ENCODE peak calls at places on chromosomes 4 and X, in seven cellular contexts. One of them, this sample, is unnamed.

GRCh38 chrX:155880586-155881157 is 473 bp upstream of the VAMP7 start:
- DNase-seq in A549: no peak
- DNase-seq in stimulated activated CD4-positive, alpha-beta T cell treated with anti-CD3 and anti-CD28 coated beads, Interleukin-4, amount 100 ng/mL, for 48 hours: no peak
- DNase-seq in NCI-H1105: no peak
- DNase-seq in stimulated activated CD8-positive, alpha-beta memory T cell treated with anti-CD3 and anti-CD28 coated beads, Interleukin-2, amount 100 ng/mL, for 1 hour: no peak
- DNase-seq in nephron progenitor cell: no peak
- DNase-seq in lower leg skin: no peak
- DNase-seq in this sample: no peak

GRCh38 chr4:122309988-122310626 is 68.7 kb upstream of the ADAD1 start:
- DNase-seq in A549: no peak
- DNase-seq in stimulated activated CD4-positive, alpha-beta T cell treated with anti-CD3 and anti-CD28 coated beads, Interleukin-4, amount 100 ng/mL, for 48 hours: no peak
- DNase-seq in NCI-H1105: peak; percentile 10
- DNase-seq in stimulated activated CD8-positive, alpha-beta memory T cell treated with anti-CD3 and anti-CD28 coated beads, Interleukin-2, amount 100 ng/mL, for 1 hour: no peak
- DNase-seq in nephron progenitor cell: no peak
- DNase-seq in lower leg skin: no peak
- DNase-seq in this sample: peak; percentile 55

GRCh38 chr4:5804656-5805055 is 88.2 kb downstream of the CRMP1 start:
- DNase-seq in A549: no peak
- DNase-seq in stimulated activated CD4-positive, alpha-beta T cell treated with anti-CD3 and anti-CD28 coated beads, Interleukin-4, amount 100 ng/mL, for 48 hours: no peak
- DNase-seq in NCI-H1105: no peak
- DNase-seq in stimulated activated CD8-positive, alpha-beta memory T cell treated with anti-CD3 and anti-CD28 coated beads, Interleukin-2, amount 100 ng/mL, for 1 hour: no peak
- DNase-seq in nephron progenitor cell: no peak
- DNase-seq in lower leg skin: no peak
- DNase-seq in this sample: no peak

GRCh38 chr4:63211377-63211776 is 1197.9 kb downstream of the TECRL start:
- DNase-seq in A549: no peak
- DNase-seq in stimulated activated CD4-positive, alpha-beta T cell treated with anti-CD3 and anti-CD28 coated beads, Interleukin-4, amount 100 ng/mL, for 48 hours: no peak
- DNase-seq in NCI-H1105: no peak
- DNase-seq in stimulated activated CD8-positive, alpha-beta memory T cell treated with anti-CD3 and anti-CD28 coated beads, Interleukin-2, amount 100 ng/mL, for 1 hour: no peak
- DNase-seq in nephron progenitor cell: no peak
- DNase-seq in lower leg skin: no peak
- DNase-seq in this sample: no peak

GRCh38 chrX:111886678-111887077 is 10.7 kb downstream of the TRPC5OS start:
- DNase-seq in A549: no peak
- DNase-seq in stimulated activated CD4-positive, alpha-beta T cell treated with anti-CD3 and anti-CD28 coated beads, Interleukin-4, amount 100 ng/mL, for 48 hours: no peak
- DNase-seq in NCI-H1105: no peak
- DNase-seq in stimulated activated CD8-positive, alpha-beta memory T cell treated with anti-CD3 and anti-CD28 coated beads, Interleukin-2, amount 100 ng/mL, for 1 hour: no peak
- DNase-seq in nephron progenitor cell: no peak
- DNase-seq in lower leg skin: no peak
- DNase-seq in this sample: no peak

GRCh38 chr4:82905205-82905604 is 4.7 kb downstream of the THAP9 start:
- DNase-seq in A549: no peak
- DNase-seq in stimulated activated CD4-positive, alpha-beta T cell treated with anti-CD3 and anti-CD28 coated beads, Interleukin-4, amount 100 ng/mL, for 48 hours: peak; percentile 38
- DNase-seq in NCI-H1105: no peak
- DNase-seq in stimulated activated CD8-positive, alpha-beta memory T cell treated with anti-CD3 and anti-CD28 coated beads, Interleukin-2, amount 100 ng/mL, for 1 hour: no peak
- DNase-seq in nephron progenitor cell: no peak
- DNase-seq in lower leg skin: no peak
- DNase-seq in this sample: peak; percentile 33

GRCh38 chr4:187304131-187304530 is 580.5 kb upstream of the FAT1 start:
- DNase-seq in A549: no peak
- DNase-seq in stimulated activated CD4-positive, alpha-beta T cell treated with anti-CD3 and anti-CD28 coated beads, Interleukin-4, amount 100 ng/mL, for 48 hours: no peak
- DNase-seq in NCI-H1105: no peak
- DNase-seq in stimulated activated CD8-positive, alpha-beta memory T cell treated with anti-CD3 and anti-CD28 coated beads, Interleukin-2, amount 100 ng/mL, for 1 hour: no peak
- DNase-seq in nephron progenitor cell: peak; percentile 8
- DNase-seq in lower leg skin: no peak
- DNase-seq in this sample: no peak

GRCh38 chr4:7392438-7393374 is 42.0 kb downstream of the PSAPL1 start:
- DNase-seq in A549: no peak
- DNase-seq in stimulated activated CD4-positive, alpha-beta T cell treated with anti-CD3 and anti-CD28 coated beads, Interleukin-4, amount 100 ng/mL, for 48 hours: no peak
- DNase-seq in NCI-H1105: no peak
- DNase-seq in stimulated activated CD8-positive, alpha-beta memory T cell treated with anti-CD3 and anti-CD28 coated beads, Interleukin-2, amount 100 ng/mL, for 1 hour: no peak
- DNase-seq in nephron progenitor cell: peak; percentile 58
- DNase-seq in lower leg skin: no peak
- DNase-seq in this sample: no peak

GRCh38 chr4:164730705-164731393 is 23.1 kb upstream of the SMIM31 start:
- DNase-seq in A549: no peak
- DNase-seq in stimulated activated CD4-positive, alpha-beta T cell treated with anti-CD3 and anti-CD28 coated beads, Interleukin-4, amount 100 ng/mL, for 48 hours: no peak
- DNase-seq in NCI-H1105: no peak
- DNase-seq in stimulated activated CD8-positive, alpha-beta memory T cell treated with anti-CD3 and anti-CD28 coated beads, Interleukin-2, amount 100 ng/mL, for 1 hour: no peak
- DNase-seq in nephron progenitor cell: no peak
- DNase-seq in lower leg skin: no peak
- DNase-seq in this sample: no peak

GRCh38 chr4:154490261-154490588 is 1.4 kb downstream of the DCHS2 start:
- DNase-seq in A549: no peak
- DNase-seq in stimulated activated CD4-positive, alpha-beta T cell treated with anti-CD3 and anti-CD28 coated beads, Interleukin-4, amount 100 ng/mL, for 48 hours: no peak
- DNase-seq in NCI-H1105: no peak
- DNase-seq in stimulated activated CD8-positive, alpha-beta memory T cell treated with anti-CD3 and anti-CD28 coated beads, Interleukin-2, amount 100 ng/mL, for 1 hour: no peak
- DNase-seq in nephron progenitor cell: peak; percentile 36
- DNase-seq in lower leg skin: no peak
- DNase-seq in this sample: no peak

GRCh38 chr4:21134994-21135393 is 434.7 kb downstream of the PACRGL start:
- DNase-seq in A549: peak; percentile 1
- DNase-seq in stimulated activated CD4-positive, alpha-beta T cell treated with anti-CD3 and anti-CD28 coated beads, Interleukin-4, amount 100 ng/mL, for 48 hours: no peak
- DNase-seq in NCI-H1105: peak; percentile 13
- DNase-seq in stimulated activated CD8-positive, alpha-beta memory T cell treated with anti-CD3 and anti-CD28 coated beads, Interleukin-2, amount 100 ng/mL, for 1 hour: no peak
- DNase-seq in nephron progenitor cell: no peak
- DNase-seq in lower leg skin: no peak
- DNase-seq in this sample: peak; percentile 38

GRCh38 chr4:130545171-130545570 is 1449.2 kb downstream of the C4orf33 start:
- DNase-seq in A549: no peak
- DNase-seq in stimulated activated CD4-positive, alpha-beta T cell treated with anti-CD3 and anti-CD28 coated beads, Interleukin-4, amount 100 ng/mL, for 48 hours: no peak
- DNase-seq in NCI-H1105: no peak
- DNase-seq in stimulated activated CD8-positive, alpha-beta memory T cell treated with anti-CD3 and anti-CD28 coated beads, Interleukin-2, amount 100 ng/mL, for 1 hour: no peak
- DNase-seq in nephron progenitor cell: no peak
- DNase-seq in lower leg skin: no peak
- DNase-seq in this sample: no peak

GRCh38 chr4:57102050-57102564 is 8.1 kb downstream of the IGFBP7 start:
- DNase-seq in A549: peak; percentile 81
- DNase-seq in stimulated activated CD4-positive, alpha-beta T cell treated with anti-CD3 and anti-CD28 coated beads, Interleukin-4, amount 100 ng/mL, for 48 hours: no peak
- DNase-seq in NCI-H1105: no peak
- DNase-seq in stimulated activated CD8-positive, alpha-beta memory T cell treated with anti-CD3 and anti-CD28 coated beads, Interleukin-2, amount 100 ng/mL, for 1 hour: no peak
- DNase-seq in nephron progenitor cell: no peak
- DNase-seq in lower leg skin: no peak
- DNase-seq in this sample: no peak

GRCh38 chr4:88291003-88291402 is 6.6 kb upstream of the PPM1K start:
- DNase-seq in A549: no peak
- DNase-seq in stimulated activated CD4-positive, alpha-beta T cell treated with anti-CD3 and anti-CD28 coated beads, Interleukin-4, amount 100 ng/mL, for 48 hours: no peak
- DNase-seq in NCI-H1105: no peak
- DNase-seq in stimulated activated CD8-positive, alpha-beta memory T cell treated with anti-CD3 and anti-CD28 coated beads, Interleukin-2, amount 100 ng/mL, for 1 hour: no peak
- DNase-seq in nephron progenitor cell: no peak
- DNase-seq in lower leg skin: no peak
- DNase-seq in this sample: no peak

GRCh38 chr4:56050584-56050983 is 101.8 kb downstream of the CEP135 start:
- DNase-seq in A549: no peak
- DNase-seq in stimulated activated CD4-positive, alpha-beta T cell treated with anti-CD3 and anti-CD28 coated beads, Interleukin-4, amount 100 ng/mL, for 48 hours: no peak
- DNase-seq in NCI-H1105: no peak
- DNase-seq in stimulated activated CD8-positive, alpha-beta memory T cell treated with anti-CD3 and anti-CD28 coated beads, Interleukin-2, amount 100 ng/mL, for 1 hour: no peak
- DNase-seq in nephron progenitor cell: no peak
- DNase-seq in lower leg skin: no peak
- DNase-seq in this sample: peak; percentile 36

GRCh38 chr4:85807247-85807915 is 332.4 kb downstream of the ARHGAP24 start:
- DNase-seq in A549: peak; percentile 29
- DNase-seq in stimulated activated CD4-positive, alpha-beta T cell treated with anti-CD3 and anti-CD28 coated beads, Interleukin-4, amount 100 ng/mL, for 48 hours: no peak
- DNase-seq in NCI-H1105: no peak
- DNase-seq in stimulated activated CD8-positive, alpha-beta memory T cell treated with anti-CD3 and anti-CD28 coated beads, Interleukin-2, amount 100 ng/mL, for 1 hour: no peak
- DNase-seq in nephron progenitor cell: no peak
- DNase-seq in lower leg skin: no peak
- DNase-seq in this sample: no peak

GRCh38 chr4:1576200-1576960 is 107.7 kb downstream of the FAM53A start:
- DNase-seq in A549: no peak
- DNase-seq in stimulated activated CD4-positive, alpha-beta T cell treated with anti-CD3 and anti-CD28 coated beads, Interleukin-4, amount 100 ng/mL, for 48 hours: no peak
- DNase-seq in NCI-H1105: no peak
- DNase-seq in stimulated activated CD8-positive, alpha-beta memory T cell treated with anti-CD3 and anti-CD28 coated beads, Interleukin-2, amount 100 ng/mL, for 1 hour: no peak
- DNase-seq in nephron progenitor cell: no peak
- DNase-seq in lower leg skin: no peak
- DNase-seq in this sample: no peak

GRCh38 chr4:143099693-143100092 is 85.0 kb upstream of the USP38 start:
- DNase-seq in A549: no peak
- DNase-seq in stimulated activated CD4-positive, alpha-beta T cell treated with anti-CD3 and anti-CD28 coated beads, Interleukin-4, amount 100 ng/mL, for 48 hours: no peak
- DNase-seq in NCI-H1105: no peak
- DNase-seq in stimulated activated CD8-positive, alpha-beta memory T cell treated with anti-CD3 and anti-CD28 coated beads, Interleukin-2, amount 100 ng/mL, for 1 hour: no peak
- DNase-seq in nephron progenitor cell: no peak
- DNase-seq in lower leg skin: no peak
- DNase-seq in this sample: no peak

GRCh38 chrX:71178908-71179307 is 34.3 kb downstream of the NLGN3 start:
- DNase-seq in A549: peak; percentile 76
- DNase-seq in stimulated activated CD4-positive, alpha-beta T cell treated with anti-CD3 and anti-CD28 coated beads, Interleukin-4, amount 100 ng/mL, for 48 hours: no peak
- DNase-seq in NCI-H1105: peak; percentile 9
- DNase-seq in stimulated activated CD8-positive, alpha-beta memory T cell treated with anti-CD3 and anti-CD28 coated beads, Interleukin-2, amount 100 ng/mL, for 1 hour: no peak
- DNase-seq in nephron progenitor cell: peak; percentile 49
- DNase-seq in lower leg skin: no peak
- DNase-seq in this sample: peak; percentile 59

GRCh38 chr4:102505708-102506107 is 4.5 kb downstream of the NFKB1 start:
- DNase-seq in A549: no peak
- DNase-seq in stimulated activated CD4-positive, alpha-beta T cell treated with anti-CD3 and anti-CD28 coated beads, Interleukin-4, amount 100 ng/mL, for 48 hours: no peak
- DNase-seq in NCI-H1105: no peak
- DNase-seq in stimulated activated CD8-positive, alpha-beta memory T cell treated with anti-CD3 and anti-CD28 coated beads, Interleukin-2, amount 100 ng/mL, for 1 hour: no peak
- DNase-seq in nephron progenitor cell: no peak
- DNase-seq in lower leg skin: no peak
- DNase-seq in this sample: no peak

GRCh38 chr4:26337612-26338011 is 16.8 kb downstream of the RBPJ start:
- DNase-seq in A549: no peak
- DNase-seq in stimulated activated CD4-positive, alpha-beta T cell treated with anti-CD3 and anti-CD28 coated beads, Interleukin-4, amount 100 ng/mL, for 48 hours: no peak
- DNase-seq in NCI-H1105: no peak
- DNase-seq in stimulated activated CD8-positive, alpha-beta memory T cell treated with anti-CD3 and anti-CD28 coated beads, Interleukin-2, amount 100 ng/mL, for 1 hour: no peak
- DNase-seq in nephron progenitor cell: no peak
- DNase-seq in lower leg skin: no peak
- DNase-seq in this sample: peak; percentile 29

GRCh38 chrX:71664889-71665491 is 2.4 kb upstream of the LOC101059915 start:
- DNase-seq in A549: no peak
- DNase-seq in stimulated activated CD4-positive, alpha-beta T cell treated with anti-CD3 and anti-CD28 coated beads, Interleukin-4, amount 100 ng/mL, for 48 hours: no peak
- DNase-seq in NCI-H1105: no peak
- DNase-seq in stimulated activated CD8-positive, alpha-beta memory T cell treated with anti-CD3 and anti-CD28 coated beads, Interleukin-2, amount 100 ng/mL, for 1 hour: no peak
- DNase-seq in nephron progenitor cell: no peak
- DNase-seq in lower leg skin: peak; percentile 76
- DNase-seq in this sample: no peak

GRCh38 chr4:105126311-105127153 is 20.1 kb upstream of the TET2 start:
- DNase-seq in A549: no peak
- DNase-seq in stimulated activated CD4-positive, alpha-beta T cell treated with anti-CD3 and anti-CD28 coated beads, Interleukin-4, amount 100 ng/mL, for 48 hours: no peak
- DNase-seq in NCI-H1105: no peak
- DNase-seq in stimulated activated CD8-positive, alpha-beta memory T cell treated with anti-CD3 and anti-CD28 coated beads, Interleukin-2, amount 100 ng/mL, for 1 hour: no peak
- DNase-seq in nephron progenitor cell: no peak
- DNase-seq in lower leg skin: no peak
- DNase-seq in this sample: no peak

GRCh38 chrX:24242649-24243556 is 71.0 kb downstream of the SUPT20HL2 start:
- DNase-seq in A549: peak; percentile 54
- DNase-seq in stimulated activated CD4-positive, alpha-beta T cell treated with anti-CD3 and anti-CD28 coated beads, Interleukin-4, amount 100 ng/mL, for 48 hours: no peak
- DNase-seq in NCI-H1105: no peak
- DNase-seq in stimulated activated CD8-positive, alpha-beta memory T cell treated with anti-CD3 and anti-CD28 coated beads, Interleukin-2, amount 100 ng/mL, for 1 hour: no peak
- DNase-seq in nephron progenitor cell: no peak
- DNase-seq in lower leg skin: peak; percentile 92
- DNase-seq in this sample: no peak

GRCh38 chr4:66160606-66161005 is 490.3 kb upstream of the EPHA5 start:
- DNase-seq in A549: no peak
- DNase-seq in stimulated activated CD4-positive, alpha-beta T cell treated with anti-CD3 and anti-CD28 coated beads, Interleukin-4, amount 100 ng/mL, for 48 hours: no peak
- DNase-seq in NCI-H1105: no peak
- DNase-seq in stimulated activated CD8-positive, alpha-beta memory T cell treated with anti-CD3 and anti-CD28 coated beads, Interleukin-2, amount 100 ng/mL, for 1 hour: no peak
- DNase-seq in nephron progenitor cell: no peak
- DNase-seq in lower leg skin: no peak
- DNase-seq in this sample: no peak

GRCh38 chr4:54276633-54277426 is 47.7 kb downstream of the PDGFRA start:
- DNase-seq in A549: no peak
- DNase-seq in stimulated activated CD4-positive, alpha-beta T cell treated with anti-CD3 and anti-CD28 coated beads, Interleukin-4, amount 100 ng/mL, for 48 hours: no peak
- DNase-seq in NCI-H1105: no peak
- DNase-seq in stimulated activated CD8-positive, alpha-beta memory T cell treated with anti-CD3 and anti-CD28 coated beads, Interleukin-2, amount 100 ng/mL, for 1 hour: no peak
- DNase-seq in nephron progenitor cell: no peak
- DNase-seq in lower leg skin: no peak
- DNase-seq in this sample: peak; percentile 37

GRCh38 chr4:167989815-167990214 is 102.5 kb upstream of the ANXA10 start:
- DNase-seq in A549: peak; percentile 1
- DNase-seq in stimulated activated CD4-positive, alpha-beta T cell treated with anti-CD3 and anti-CD28 coated beads, Interleukin-4, amount 100 ng/mL, for 48 hours: no peak
- DNase-seq in NCI-H1105: no peak
- DNase-seq in stimulated activated CD8-positive, alpha-beta memory T cell treated with anti-CD3 and anti-CD28 coated beads, Interleukin-2, amount 100 ng/mL, for 1 hour: no peak
- DNase-seq in nephron progenitor cell: no peak
- DNase-seq in lower leg skin: no peak
- DNase-seq in this sample: no peak

GRCh38 chr4:8201341-8201781 is 2.3 kb downstream of the SH3TC1 start:
- DNase-seq in A549: no peak
- DNase-seq in stimulated activated CD4-positive, alpha-beta T cell treated with anti-CD3 and anti-CD28 coated beads, Interleukin-4, amount 100 ng/mL, for 48 hours: peak; percentile 31
- DNase-seq in NCI-H1105: no peak
- DNase-seq in stimulated activated CD8-positive, alpha-beta memory T cell treated with anti-CD3 and anti-CD28 coated beads, Interleukin-2, amount 100 ng/mL, for 1 hour: no peak
- DNase-seq in nephron progenitor cell: no peak
- DNase-seq in lower leg skin: no peak
- DNase-seq in this sample: peak; percentile 65

GRCh38 chrX:104833401-104833800 is 267.4 kb downstream of the IL1RAPL2 start:
- DNase-seq in A549: no peak
- DNase-seq in stimulated activated CD4-positive, alpha-beta T cell treated with anti-CD3 and anti-CD28 coated beads, Interleukin-4, amount 100 ng/mL, for 48 hours: no peak
- DNase-seq in NCI-H1105: no peak
- DNase-seq in stimulated activated CD8-positive, alpha-beta memory T cell treated with anti-CD3 and anti-CD28 coated beads, Interleukin-2, amount 100 ng/mL, for 1 hour: no peak
- DNase-seq in nephron progenitor cell: no peak
- DNase-seq in lower leg skin: no peak
- DNase-seq in this sample: no peak

GRCh38 chr4:8267077-8267476 is 2.5 kb upstream of the HTRA3 start:
- DNase-seq in A549: peak; percentile 69
- DNase-seq in stimulated activated CD4-positive, alpha-beta T cell treated with anti-CD3 and anti-CD28 coated beads, Interleukin-4, amount 100 ng/mL, for 48 hours: peak; percentile 29
- DNase-seq in NCI-H1105: no peak
- DNase-seq in stimulated activated CD8-positive, alpha-beta memory T cell treated with anti-CD3 and anti-CD28 coated beads, Interleukin-2, amount 100 ng/mL, for 1 hour: no peak
- DNase-seq in nephron progenitor cell: peak; percentile 66
- DNase-seq in lower leg skin: no peak
- DNase-seq in this sample: peak; percentile 76

GRCh38 chr4:98510757-98511517 is 147.5 kb downstream of the TSPAN5 start:
- DNase-seq in A549: no peak
- DNase-seq in stimulated activated CD4-positive, alpha-beta T cell treated with anti-CD3 and anti-CD28 coated beads, Interleukin-4, amount 100 ng/mL, for 48 hours: peak; percentile 16
- DNase-seq in NCI-H1105: no peak
- DNase-seq in stimulated activated CD8-positive, alpha-beta memory T cell treated with anti-CD3 and anti-CD28 coated beads, Interleukin-2, amount 100 ng/mL, for 1 hour: no peak
- DNase-seq in nephron progenitor cell: no peak
- DNase-seq in lower leg skin: no peak
- DNase-seq in this sample: peak; percentile 53

GRCh38 chr4:53598901-53599300 is 7.6 kb upstream of the LNX1 start:
- DNase-seq in A549: no peak
- DNase-seq in stimulated activated CD4-positive, alpha-beta T cell treated with anti-CD3 and anti-CD28 coated beads, Interleukin-4, amount 100 ng/mL, for 48 hours: no peak
- DNase-seq in NCI-H1105: no peak
- DNase-seq in stimulated activated CD8-positive, alpha-beta memory T cell treated with anti-CD3 and anti-CD28 coated beads, Interleukin-2, amount 100 ng/mL, for 1 hour: no peak
- DNase-seq in nephron progenitor cell: no peak
- DNase-seq in lower leg skin: no peak
- DNase-seq in this sample: no peak

GRCh38 chrX:148661035-148661434 is 160.6 kb downstream of the AFF2 start:
- DNase-seq in A549: no peak
- DNase-seq in stimulated activated CD4-positive, alpha-beta T cell treated with anti-CD3 and anti-CD28 coated beads, Interleukin-4, amount 100 ng/mL, for 48 hours: no peak
- DNase-seq in NCI-H1105: no peak
- DNase-seq in stimulated activated CD8-positive, alpha-beta memory T cell treated with anti-CD3 and anti-CD28 coated beads, Interleukin-2, amount 100 ng/mL, for 1 hour: no peak
- DNase-seq in nephron progenitor cell: no peak
- DNase-seq in lower leg skin: no peak
- DNase-seq in this sample: no peak

GRCh38 chr4:157043131-157043530 is 32.8 kb upstream of the GLRB start:
- DNase-seq in A549: peak; percentile 16
- DNase-seq in stimulated activated CD4-positive, alpha-beta T cell treated with anti-CD3 and anti-CD28 coated beads, Interleukin-4, amount 100 ng/mL, for 48 hours: no peak
- DNase-seq in NCI-H1105: no peak
- DNase-seq in stimulated activated CD8-positive, alpha-beta memory T cell treated with anti-CD3 and anti-CD28 coated beads, Interleukin-2, amount 100 ng/mL, for 1 hour: no peak
- DNase-seq in nephron progenitor cell: peak; percentile 12
- DNase-seq in lower leg skin: no peak
- DNase-seq in this sample: peak; percentile 97

GRCh38 chrX:151723156-151723760 is 7.4 kb downstream of the FATE1 start:
- DNase-seq in A549: no peak
- DNase-seq in stimulated activated CD4-positive, alpha-beta T cell treated with anti-CD3 and anti-CD28 coated beads, Interleukin-4, amount 100 ng/mL, for 48 hours: no peak
- DNase-seq in NCI-H1105: no peak
- DNase-seq in stimulated activated CD8-positive, alpha-beta memory T cell treated with anti-CD3 and anti-CD28 coated beads, Interleukin-2, amount 100 ng/mL, for 1 hour: no peak
- DNase-seq in nephron progenitor cell: no peak
- DNase-seq in lower leg skin: no peak
- DNase-seq in this sample: peak; percentile 65

GRCh38 chr4:90318208-90318607 is 191.0 kb downstream of the CCSER1 start:
- DNase-seq in A549: peak; percentile 38
- DNase-seq in stimulated activated CD4-positive, alpha-beta T cell treated with anti-CD3 and anti-CD28 coated beads, Interleukin-4, amount 100 ng/mL, for 48 hours: no peak
- DNase-seq in NCI-H1105: no peak
- DNase-seq in stimulated activated CD8-positive, alpha-beta memory T cell treated with anti-CD3 and anti-CD28 coated beads, Interleukin-2, amount 100 ng/mL, for 1 hour: no peak
- DNase-seq in nephron progenitor cell: no peak
- DNase-seq in lower leg skin: no peak
- DNase-seq in this sample: no peak

GRCh38 chrX:131441033-131441432 is 102.8 kb upstream of the OR13H1 start:
- DNase-seq in A549: peak; percentile 76
- DNase-seq in stimulated activated CD4-positive, alpha-beta T cell treated with anti-CD3 and anti-CD28 coated beads, Interleukin-4, amount 100 ng/mL, for 48 hours: no peak
- DNase-seq in NCI-H1105: no peak
- DNase-seq in stimulated activated CD8-positive, alpha-beta memory T cell treated with anti-CD3 and anti-CD28 coated beads, Interleukin-2, amount 100 ng/mL, for 1 hour: no peak
- DNase-seq in nephron progenitor cell: no peak
- DNase-seq in lower leg skin: no peak
- DNase-seq in this sample: no peak

GRCh38 chr4:184932343-184932742 is 85.9 kb upstream of the HELT start:
- DNase-seq in A549: no peak
- DNase-seq in stimulated activated CD4-positive, alpha-beta T cell treated with anti-CD3 and anti-CD28 coated beads, Interleukin-4, amount 100 ng/mL, for 48 hours: no peak
- DNase-seq in NCI-H1105: no peak
- DNase-seq in stimulated activated CD8-positive, alpha-beta memory T cell treated with anti-CD3 and anti-CD28 coated beads, Interleukin-2, amount 100 ng/mL, for 1 hour: no peak
- DNase-seq in nephron progenitor cell: no peak
- DNase-seq in lower leg skin: peak; percentile 46
- DNase-seq in this sample: no peak

This sample was measured in Kasumi-1.